ENCODE peak calls at places on chromosomes 3 and 15, in six cellular contexts. J is right lobe of liver; V is CD8-positive, alpha-beta T cell; L is colonic mucosa; R is neural progenitor cell; C is H9. T is an unnamed sample. For H3K9me3, the result is how much of the 10 kb centered on the place peaks cover.

GRCh38 chr15:87527416-87527815 is 729.1 kb downstream of the NTRK3 start:
- DNase-seq in J (no peak), L (no peak), C (peak), V (no peak), R (no peak), T (no peak)

GRCh38 chr3:158451405-158452045 is 119.5 kb upstream of the MLF1 start:
- DNase-seq in R (no peak), V (no peak), J (no peak), C (no peak), L (no peak), T (no peak)

GRCh38 chr3:128073807-128074206 is 21.6 kb downstream of the SEC61A1 start:
- DNase-seq in R (no peak), L (no peak), J (no peak), C (no peak), V (no peak), T (no peak)

GRCh38 chr3:10783360-10784346 is 32.4 kb upstream of the SLC6A11 start:
- DNase-seq in V (no peak), C (no peak), L (peak), R (peak), J (no peak), T (no peak)

GRCh38 chr15:88166330-88166993 is 90.1 kb downstream of the NTRK3 start:
- DNase-seq in L (no peak), J (no peak), R (peak), C (peak), V (no peak), T (no peak)

GRCh38 chr3:138686771-138687221 is 78.2 kb downstream of the FAIM start:
- DNase-seq in L (no peak), J (no peak), C (no peak), V (no peak), R (no peak), T (no peak)

GRCh38 chr15:38041576-38041975 is 107.1 kb downstream of the TMCO5A start:
- DNase-seq in V (no peak), C (no peak), L (no peak), J (no peak), R (no peak), T (no peak)

GRCh38 chr3:12796171-12797123 is at the start of gene CAND2:
- DNase-seq in C (peak), R (peak), V (peak), J (no peak), L (peak), T (peak)

GRCh38 chr15:59438891-59439290 is 905 bp downstream of the FAM81A start:
- DNase-seq in J (no peak), C (no peak), V (no peak), R (peak), L (peak), T (no peak)

GRCh38 chr15:78909791-78910228 is 35.0 kb downstream of the CTSH start:
- DNase-seq in C (peak), L (peak), J (no peak), R (peak), V (peak), T (no peak)

DNA sequence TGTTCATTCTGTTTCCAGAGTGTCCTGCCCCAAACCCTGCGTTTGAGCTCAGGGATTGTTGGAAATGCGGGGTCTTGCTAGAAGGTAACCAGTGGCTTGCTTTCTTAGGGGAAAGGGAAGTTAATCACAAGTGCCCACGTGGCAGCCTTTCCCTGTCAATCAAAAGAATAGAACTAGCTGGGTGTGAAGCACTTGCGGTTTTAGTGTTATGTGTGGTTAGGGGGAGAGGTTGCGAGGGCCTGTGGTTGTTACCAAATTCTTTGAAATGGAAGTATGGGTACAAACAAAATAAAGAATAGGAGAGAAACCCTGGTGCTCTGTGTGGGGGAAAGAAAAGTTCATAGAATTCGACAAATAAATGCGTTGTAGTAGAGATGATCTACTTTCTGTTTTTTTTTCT is 67.6 kb downstream of the FNDC3B start:
- DNase-seq in C (no peak), J (no peak), V (peak), R (no peak), L (peak), T (peak)
- H3K27ac ChIP-seq in C (no peak), J (no peak), V (peak), R (no peak), L (peak), T (peak)

DNA sequence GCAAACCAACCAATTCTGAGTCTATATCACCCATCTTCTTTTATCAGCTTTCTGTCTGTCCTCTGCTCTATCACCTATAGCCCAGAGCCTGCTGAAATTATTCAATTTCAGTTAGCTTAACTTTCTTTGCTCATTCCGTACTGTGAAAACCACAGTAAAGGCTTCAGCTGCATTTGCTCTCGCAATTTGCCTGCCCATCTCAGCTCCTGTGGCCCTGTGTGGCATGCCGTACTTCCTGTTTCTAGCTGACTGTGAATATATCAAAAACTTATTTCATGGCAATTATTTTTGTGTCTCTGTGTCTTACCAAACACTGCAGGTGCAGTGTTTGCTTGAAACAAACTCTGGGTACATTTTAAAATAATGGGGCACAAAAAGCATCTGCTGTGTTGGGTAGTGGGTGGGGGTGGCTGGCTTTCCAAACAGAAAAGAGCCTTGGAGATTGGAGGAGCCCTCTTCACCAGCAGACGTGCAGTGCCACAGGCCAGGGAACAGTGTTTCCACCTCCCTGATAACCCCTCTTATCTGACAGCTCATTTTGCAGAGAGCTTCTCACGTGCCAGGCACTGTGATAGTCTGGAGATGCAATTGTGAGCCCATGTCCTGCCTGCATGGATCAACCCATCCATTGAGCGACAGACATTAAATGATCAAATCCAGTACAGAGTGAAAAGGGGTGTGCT is 45.2 kb downstream of the GASK1A start:
- DNase-seq in C (no peak), L (no peak), R (no peak), V (peak), J (no peak), T (no peak)
- TF ChIP-seq CTCF in C (no peak), L (no peak), R (no peak), V (no peak), J (no peak), T (no peak)

GRCh38 chr15:57592426-57592825 is 722 bp downstream of the MYZAP start:
- DNase-seq in V (no peak), R (no peak), L (no peak), C (no peak), J (no peak), T (no peak)
- H3K9me3 ChIP-seq in V (under half), R (under half), L (under half), C (under half), J (under half), T (under half)

GRCh38 chr3:8266679-8267267 is 234.8 kb upstream of the LMCD1 start:
- DNase-seq in R (no peak), J (no peak), V (no peak), L (no peak), C (no peak), T (no peak)
- H3K27ac ChIP-seq in R (no peak), J (no peak), V (no peak), L (no peak), C (no peak), T (no peak)

GRCh38 chr3:66803206-66803605 is 194.9 kb upstream of the KBTBD8 start:
- DNase-seq in R (peak), L (no peak), C (peak), V (no peak), J (no peak), T (no peak)
- TF ChIP-seq CTCF in R (peak), L (no peak), C (peak), V (no peak), J (no peak), T (no peak)

GRCh38 chr15:24683736-24684135 is 8.2 kb downstream of the NPAP1 start:
- DNase-seq in L (no peak), C (no peak), J (no peak), V (no peak), R (no peak), T (no peak)
- H3K9me3 ChIP-seq in L (under half), C (under half), J (under half), V (under half), R (under half), T (under half)

DNA sequence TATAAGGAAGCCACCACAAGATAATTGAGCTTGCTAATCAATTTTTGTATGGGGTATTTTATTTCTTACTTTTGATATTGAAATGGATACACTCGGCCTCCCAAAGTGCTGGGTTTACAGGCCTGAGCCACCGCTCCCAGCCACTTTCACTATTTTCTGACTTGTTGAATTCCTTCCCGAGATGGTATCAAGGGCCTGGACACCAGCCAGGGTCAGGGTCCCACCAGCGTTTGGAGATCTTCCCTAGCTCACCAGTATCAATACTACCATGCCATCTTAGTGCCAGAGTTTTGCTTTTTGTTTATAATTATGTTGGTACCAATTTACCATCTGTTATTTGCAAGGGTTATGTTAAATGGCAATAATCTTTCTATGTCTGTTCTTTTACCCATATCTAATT is 5.5 kb upstream of the SELENOT start:
- DNase-seq in C (no peak), L (no peak), R (no peak), V (no peak), J (no peak), T (no peak)
- H3K27ac ChIP-seq in C (no peak), L (no peak), R (no peak), V (no peak), J (no peak), T (no peak)

GRCh38 chr3:15636028-15636709 is 34.6 kb downstream of the BTD start:
- DNase-seq in C (no peak), L (no peak), J (no peak), R (no peak), V (no peak), T (no peak)
- TF ChIP-seq CTCF in C (no peak), L (no peak), J (no peak), R (no peak), V (no peak), T (no peak)

T was measured in lower lobe of right lung.